ENCODE peak calls at places on chromosomes 6 and 20, in four cellular contexts. Q is sigmoid colon; K is effector memory CD4-positive, alpha-beta T cell; T is activated CD8-positive, alpha-beta memory T cell treated with anti-CD3 and anti-CD28 coated beads for 4 hours. D is an unnamed sample.

GRCh38 chr20:34369265-34369664 is 6.2 kb downstream of the ITCH start:
- DNase-seq in Q (no peak), T (no peak), K (no peak), D (no peak)

GRCh38 chr6:37109714-37110454 is 60.1 kb upstream of the PIM1 start:
- DNase-seq in K (no peak), Q (no peak), T (no peak), D (no peak)

GRCh38 chr20:35307666-35308653 is 15.7 kb upstream of the FAM83C start:
- DNase-seq in K (no peak), Q (peak; percentile 91), T (no peak), D (peak; percentile 85)

GRCh38 chr6:10472634-10473033 is 48.5 kb upstream of the GCNT2 start:
- DNase-seq in T (no peak), K (no peak), Q (no peak), D (no peak)

GRCh38 chr6:138531387-138531786 is 32.1 kb upstream of the NHSL1 start:
- DNase-seq in T (no peak), Q (no peak), K (no peak), D (no peak)

GRCh38 chr6:69735029-69735428 is 61.8 kb downstream of the LMBRD1 start:
- DNase-seq in T (no peak), K (no peak), Q (no peak), D (no peak)

GRCh38 chr6:890201-890600 is 197.3 kb upstream of the EXOC2 start:
- DNase-seq in Q (no peak), T (no peak), K (no peak), D (no peak)

GRCh38 chr6:30894935-30895334 is 10.6 kb downstream of the DDR1 start:
- DNase-seq in T (no peak), Q (no peak), K (no peak), D (no peak)

GRCh38 chr6:53824714-53825113 is 29.9 kb downstream of the LRRC1 start:
- DNase-seq in K (no peak), T (no peak), Q (no peak), D (no peak)

GRCh38 chr20:49750611-49751396 is 37.1 kb upstream of the B4GALT5 start:
- DNase-seq in Q (no peak), T (no peak), K (no peak), D (no peak)

GRCh38 chr6:139037490-139037889 is 8.9 kb downstream of the ABRACL start:
- DNase-seq in Q (no peak), T (no peak), K (no peak), D (no peak)

GRCh38 chr20:3270051-3270450 is 31.1 kb upstream of the SLC4A11 start:
- DNase-seq in K (no peak), Q (no peak), T (no peak), D (no peak)

GRCh38 chr6:124007915-124008688 is 204.4 kb downstream of the NKAIN2 start:
- DNase-seq in T (no peak), Q (no peak), K (no peak), D (no peak)

GRCh38 chr6:136034422-136034821 is 182.9 kb downstream of the PDE7B start:
- DNase-seq in Q (no peak), T (no peak), K (no peak), D (no peak)

GRCh38 chr6:156828280-156828703 is 51.1 kb downstream of the ARID1B start:
- DNase-seq in Q (no peak), K (no peak), T (no peak), D (no peak)